ENCODE peak calls at places on chromosomes 1 and 21, in seven cellular contexts. One of them, this sample, is unnamed.
A peak's percentile ranks its signal among the peaks of the same experiment; 100 is the strongest.

GRCh38 chr1:2174348-2175054 is 20.1 kb downstream of the FAAP20 start:
- DNase-seq in foreskin fibroblast: peak; percentile 40
- DNase-seq in stimulated activated CD4-positive, alpha-beta T cell treated with anti-CD3 and anti-CD28 coated beads, TNF-alpha, amount 100 ng/mL, for 48 hours: no peak
- DNase-seq in HCT116: peak; percentile 28
- DNase-seq in mucosa of descending colon: peak; percentile 48
- DNase-seq in left colon: no peak
- DNase-seq in smooth muscle cell of the brain vasculature: no peak
- DNase-seq in this sample: no peak

GRCh38 chr1:9112961-9113880 is 15.7 kb downstream of the GPR157 start:
- DNase-seq in HCT116: no peak
- DNase-seq in left colon: no peak
- DNase-seq in foreskin fibroblast: no peak
- DNase-seq in stimulated activated CD4-positive, alpha-beta T cell treated with anti-CD3 and anti-CD28 coated beads, TNF-alpha, amount 100 ng/mL, for 48 hours: no peak
- DNase-seq in smooth muscle cell of the brain vasculature: no peak
- DNase-seq in mucosa of descending colon: no peak
- DNase-seq in this sample: peak; percentile 95

GRCh38 chr1:183945432-183946308 is 91.9 kb downstream of the COLGALT2 start:
- DNase-seq in left colon: no peak
- DNase-seq in stimulated activated CD4-positive, alpha-beta T cell treated with anti-CD3 and anti-CD28 coated beads, TNF-alpha, amount 100 ng/mL, for 48 hours: no peak
- DNase-seq in HCT116: no peak
- DNase-seq in mucosa of descending colon: no peak
- DNase-seq in foreskin fibroblast: no peak
- DNase-seq in smooth muscle cell of the brain vasculature: no peak
- DNase-seq in this sample: no peak

GRCh38 chr1:84749427-84749826 is 59.2 kb upstream of the SSX2IP start:
- DNase-seq in HCT116: no peak
- DNase-seq in smooth muscle cell of the brain vasculature: no peak
- DNase-seq in foreskin fibroblast: no peak
- DNase-seq in stimulated activated CD4-positive, alpha-beta T cell treated with anti-CD3 and anti-CD28 coated beads, TNF-alpha, amount 100 ng/mL, for 48 hours: no peak
- DNase-seq in mucosa of descending colon: no peak
- DNase-seq in left colon: no peak
- DNase-seq in this sample: no peak

GRCh38 chr21:44700101-44701022 is 3.4 kb downstream of the KRTAP10-12 start:
- DNase-seq in foreskin fibroblast: no peak
- DNase-seq in mucosa of descending colon: no peak
- DNase-seq in left colon: no peak
- DNase-seq in HCT116: no peak
- DNase-seq in stimulated activated CD4-positive, alpha-beta T cell treated with anti-CD3 and anti-CD28 coated beads, TNF-alpha, amount 100 ng/mL, for 48 hours: no peak
- DNase-seq in smooth muscle cell of the brain vasculature: no peak
- DNase-seq in this sample: no peak

GRCh38 chr21:46229133-46229922 is 754 bp upstream of the LSS start:
- DNase-seq in HCT116: no peak
- DNase-seq in left colon: peak; percentile 50
- DNase-seq in foreskin fibroblast: no peak
- DNase-seq in smooth muscle cell of the brain vasculature: no peak
- DNase-seq in stimulated activated CD4-positive, alpha-beta T cell treated with anti-CD3 and anti-CD28 coated beads, TNF-alpha, amount 100 ng/mL, for 48 hours: no peak
- DNase-seq in mucosa of descending colon: no peak
- DNase-seq in this sample: no peak

GRCh38 chr21:38139380-38140168 is 117.2 kb upstream of the KCNJ15 start:
- DNase-seq in HCT116: no peak
- DNase-seq in smooth muscle cell of the brain vasculature: no peak
- DNase-seq in foreskin fibroblast: no peak
- DNase-seq in mucosa of descending colon: no peak
- DNase-seq in left colon: no peak
- DNase-seq in stimulated activated CD4-positive, alpha-beta T cell treated with anti-CD3 and anti-CD28 coated beads, TNF-alpha, amount 100 ng/mL, for 48 hours: no peak
- DNase-seq in this sample: peak; percentile 91

GRCh38 chr1:12179111-12179519 is 12.3 kb downstream of the TNFRSF1B start:
- DNase-seq in left colon: no peak
- DNase-seq in smooth muscle cell of the brain vasculature: no peak
- DNase-seq in foreskin fibroblast: peak; percentile 76
- DNase-seq in HCT116: peak; percentile 63
- DNase-seq in mucosa of descending colon: no peak
- DNase-seq in stimulated activated CD4-positive, alpha-beta T cell treated with anti-CD3 and anti-CD28 coated beads, TNF-alpha, amount 100 ng/mL, for 48 hours: peak; percentile 61
- DNase-seq in this sample: no peak

GRCh38 chr1:29383972-29384371 is 147.7 kb downstream of the PTPRU start:
- DNase-seq in stimulated activated CD4-positive, alpha-beta T cell treated with anti-CD3 and anti-CD28 coated beads, TNF-alpha, amount 100 ng/mL, for 48 hours: no peak
- DNase-seq in mucosa of descending colon: no peak
- DNase-seq in smooth muscle cell of the brain vasculature: peak; percentile 46
- DNase-seq in left colon: no peak
- DNase-seq in HCT116: no peak
- DNase-seq in foreskin fibroblast: peak; percentile 82
- DNase-seq in this sample: no peak

GRCh38 chr1:227445746-227446145 is 117.6 kb upstream of the ZNF678 start:
- DNase-seq in foreskin fibroblast: no peak
- DNase-seq in HCT116: no peak
- DNase-seq in mucosa of descending colon: no peak
- DNase-seq in left colon: no peak
- DNase-seq in smooth muscle cell of the brain vasculature: no peak
- DNase-seq in stimulated activated CD4-positive, alpha-beta T cell treated with anti-CD3 and anti-CD28 coated beads, TNF-alpha, amount 100 ng/mL, for 48 hours: no peak
- DNase-seq in this sample: peak; percentile 54

GRCh38 chr1:48853006-48853405 is 76.3 kb upstream of the BEND5 start:
- DNase-seq in stimulated activated CD4-positive, alpha-beta T cell treated with anti-CD3 and anti-CD28 coated beads, TNF-alpha, amount 100 ng/mL, for 48 hours: no peak
- DNase-seq in mucosa of descending colon: no peak
- DNase-seq in foreskin fibroblast: peak; percentile 88
- DNase-seq in left colon: no peak
- DNase-seq in smooth muscle cell of the brain vasculature: peak; percentile 58
- DNase-seq in HCT116: no peak
- DNase-seq in this sample: peak; percentile 68

GRCh38 chr1:50968884-50969610 is 998 bp upstream of the CDKN2C start:
- DNase-seq in mucosa of descending colon: peak; percentile 59
- DNase-seq in left colon: peak; percentile 57
- DNase-seq in smooth muscle cell of the brain vasculature: no peak
- DNase-seq in foreskin fibroblast: no peak
- DNase-seq in HCT116: no peak
- DNase-seq in stimulated activated CD4-positive, alpha-beta T cell treated with anti-CD3 and anti-CD28 coated beads, TNF-alpha, amount 100 ng/mL, for 48 hours: no peak
- DNase-seq in this sample: no peak

GRCh38 chr1:154272999-154273563 is 652 bp downstream of the HAX1 start:
- DNase-seq in stimulated activated CD4-positive, alpha-beta T cell treated with anti-CD3 and anti-CD28 coated beads, TNF-alpha, amount 100 ng/mL, for 48 hours: no peak
- DNase-seq in HCT116: no peak
- DNase-seq in foreskin fibroblast: no peak
- DNase-seq in left colon: no peak
- DNase-seq in mucosa of descending colon: no peak
- DNase-seq in smooth muscle cell of the brain vasculature: no peak
- DNase-seq in this sample: no peak

GRCh38 chr1:8026976-8027747 is 1.1 kb upstream of the ERRFI1 start:
- DNase-seq in smooth muscle cell of the brain vasculature: no peak
- DNase-seq in HCT116: no peak
- DNase-seq in foreskin fibroblast: no peak
- DNase-seq in stimulated activated CD4-positive, alpha-beta T cell treated with anti-CD3 and anti-CD28 coated beads, TNF-alpha, amount 100 ng/mL, for 48 hours: no peak
- DNase-seq in mucosa of descending colon: peak; percentile 48
- DNase-seq in left colon: peak; percentile 58
- DNase-seq in this sample: no peak